ENCODE peak calls at places on chromosome 18, in five cellular contexts. A, J, X, D and U are unnamed samples.

GRCh38 chr18:79925656-79925979 is 25.8 kb downstream of the SLC66A2 start:
- DNase-seq in A (no peak), J (no peak), X (no peak), D (no peak), U (no peak)

GRCh38 chr18:63961430-63961980 is 8.4 kb upstream of the SERPINB8 start:
- DNase-seq in A (no peak), J (no peak), X (no peak), D (no peak), U (no peak)

GRCh38 chr18:57772387-57772799 is 30.7 kb downstream of the ATP8B1 start:
- DNase-seq in A (no peak), J (no peak), X (no peak), D (no peak), U (no peak)

GRCh38 chr18:27057459-27058302 is 127.4 kb downstream of the CHST9 start:
- DNase-seq in A (no peak), J (no peak), X (no peak), D (no peak), U (no peak)

GRCh38 chr18:13183790-13184189 is 34.8 kb upstream of the LDLRAD4 start:
- DNase-seq in A (no peak), J (no peak), X (peak; percentile 15), D (no peak), U (no peak)

GRCh38 chr18:3213231-3214059 is 6.3 kb downstream of the MYOM1 start:
- DNase-seq in A (peak; percentile 12), J (no peak), X (peak; percentile 38), D (no peak), U (no peak)

GRCh38 chr18:79944126-79944731 is 7.2 kb downstream of the SLC66A2 start:
- DNase-seq in A (peak; percentile 69), J (no peak), X (peak; percentile 56), D (no peak), U (no peak)

GRCh38 chr18:76364282-76365259 is 130.5 kb downstream of the ZNF516 start:
- DNase-seq in A (no peak), J (no peak), X (no peak), D (no peak), U (no peak)

GRCh38 chr18:23291456-23292205 is 156.3 kb downstream of the CABLES1 start:
- DNase-seq in A (peak; percentile 63), J (no peak), X (peak; percentile 74), D (no peak), U (no peak)

GRCh38 chr18:64699116-64699515 is 550.2 kb upstream of the LINC00305 start:
- DNase-seq in A (no peak), J (no peak), X (no peak), D (no peak), U (no peak)

GRCh38 chr18:21452808-21453511 is 147.5 kb downstream of the ESCO1 start:
- DNase-seq in A (no peak), J (no peak), X (no peak), D (peak; percentile 34), U (no peak)

GRCh38 chr18:75241705-75242104 is 31.1 kb downstream of the TSHZ1 start:
- DNase-seq in A (no peak), J (no peak), X (no peak), D (no peak), U (no peak)

GRCh38 chr18:30915336-30915988 is 127.1 kb downstream of the DSC3 start:
- DNase-seq in A (no peak), J (no peak), X (no peak), D (no peak), U (no peak)

GRCh38 chr18:51397347-51397962 is 200.0 kb upstream of the MEX3C start:
- DNase-seq in A (no peak), J (no peak), X (no peak), D (no peak), U (no peak)

GRCh38 chr18:58669731-58670379 is 1.4 kb upstream of the MALT1 start:
- DNase-seq in A (peak; percentile 82), J (no peak), X (no peak), D (no peak), U (no peak)

GRCh38 chr18:21146016-21146415 is 34.4 kb upstream of the ROCK1 start:
- DNase-seq in A (no peak), J (no peak), X (peak; percentile 10), D (no peak), U (no peak)

GRCh38 chr18:62073882-62074281 is 113.0 kb downstream of the PIGN start:
- DNase-seq in A (no peak), J (no peak), X (no peak), D (no peak), U (no peak)

GRCh38 chr18:59874166-59874565 is 25.6 kb upstream of the PMAIP1 start:
- DNase-seq in A (peak; percentile 91), J (no peak), X (peak; percentile 55), D (peak; percentile 70), U (no peak)

GRCh38 chr18:57029761-57030160 is 117.1 kb upstream of the BOD1L2 start:
- DNase-seq in A (no peak), J (peak; percentile 42), X (no peak), D (no peak), U (no peak)

GRCh38 chr18:75473316-75473715 is 45.8 kb upstream of the SMIM21 start:
- DNase-seq in A (peak; percentile 50), J (no peak), X (no peak), D (no peak), U (no peak)

GRCh38 chr18:65257157-65257556 is 493.7 kb upstream of the CDH7 start:
- DNase-seq in A (no peak), J (peak; percentile 19), X (no peak), D (no peak), U (no peak)

GRCh38 chr18:54277899-54278298 is 8.6 kb downstream of the POLI start:
- DNase-seq in A (no peak), J (no peak), X (no peak), D (no peak), U (no peak)

GRCh38 chr18:63292844-63293683 is 26.5 kb downstream of the BCL2 start:
- DNase-seq in A (no peak), J (no peak), X (no peak), D (no peak), U (no peak)

GRCh38 chr18:58451972-58452334 is 176.9 kb downstream of the ALPK2 start:
- DNase-seq in A (no peak), J (no peak), X (no peak), D (no peak), U (no peak)

GRCh38 chr18:73153271-73153670 is 285.5 kb upstream of the NETO1 start:
- DNase-seq in A (peak; percentile 19), J (no peak), X (no peak), D (no peak), U (no peak)

GRCh38 chr18:74709451-74709850 is 111.8 kb downstream of the ZNF407 start:
- DNase-seq in A (no peak), J (no peak), X (no peak), D (no peak), U (no peak)

GRCh38 chr18:1062592-1062991 is 157.9 kb downstream of the ADCYAP1 start:
- DNase-seq in A (no peak), J (peak; percentile 36), X (peak; percentile 34), D (no peak), U (no peak)
- TF ChIP-seq CTCF in A (no peak), J (peak; percentile 45), X (peak; percentile 45), D (no peak), U (peak; percentile 26)

GRCh38 chr18:8706545-8706980 is 1.2 kb downstream of the MTCL1 start:
- DNase-seq in A (peak; percentile 17), J (peak; percentile 39), X (no peak), D (no peak), U (no peak)
- H3K4me3 ChIP-seq in A (peak overlapping the region; percentile 63), J (peak overlapping the region; percentile 87), X (peak overlapping the region; percentile 72), D (peak overlapping the region; percentile 86), U (peak overlapping the region; percentile 79)

DNA sequence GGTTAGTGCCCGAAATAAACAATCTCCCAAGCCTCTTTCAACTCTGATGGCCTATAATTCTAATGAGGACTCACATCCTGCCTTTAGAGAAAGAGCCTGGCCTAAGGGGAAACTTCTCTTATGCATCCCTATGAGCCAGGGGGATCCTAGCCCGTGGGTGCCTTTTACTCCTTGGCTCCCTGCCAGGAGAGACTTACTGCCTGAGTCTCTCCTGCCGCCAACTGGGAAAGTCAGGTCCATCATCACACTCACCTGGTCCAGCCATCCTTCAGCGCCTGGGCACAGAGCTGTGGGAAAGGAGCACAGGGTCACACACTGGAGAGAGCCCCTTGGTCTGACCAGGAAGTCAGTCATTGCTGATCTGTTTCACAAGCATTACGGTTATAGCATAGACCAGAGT is 24.1 kb downstream of the ENOSF1 start:
- DNase-seq in A (no peak), J (no peak), X (no peak), D (no peak), U (no peak)
- TF ChIP-seq CTCF in A (no peak), J (no peak), X (no peak), D (no peak), U (no peak)

GRCh38 chr18:47163241-47163640 is 12.9 kb downstream of the IER3IP1 start:
- DNase-seq in A (peak; percentile 38), J (no peak), X (peak; percentile 64), D (peak; percentile 24), U (no peak)
- H3K4me3 ChIP-seq in A (no peak overlapping the region), J (no peak overlapping the region), X (no peak overlapping the region), D (no peak overlapping the region), U (peak overlapping the region; percentile 14)

GRCh38 chr18:8424917-8425725 is 184.1 kb upstream of the RAB12 start:
- DNase-seq in A (peak; percentile 69), J (no peak), X (peak; percentile 53), D (peak; percentile 42), U (peak; percentile 50)

GRCh38 chr18:8428951-8429350 is 180.3 kb upstream of the RAB12 start:
- DNase-seq in A (no peak), J (no peak), X (no peak), D (no peak), U (no peak)

GRCh38 chr18:8424481-8424880 is 184.8 kb upstream of the RAB12 start:
- DNase-seq in A (peak; percentile 29), J (no peak), X (no peak), D (no peak), U (no peak)

GRCh38 chr18:8427339-8427738 is 181.9 kb upstream of the RAB12 start:
- DNase-seq in A (no peak), J (no peak), X (no peak), D (no peak), U (no peak)

DNA sequence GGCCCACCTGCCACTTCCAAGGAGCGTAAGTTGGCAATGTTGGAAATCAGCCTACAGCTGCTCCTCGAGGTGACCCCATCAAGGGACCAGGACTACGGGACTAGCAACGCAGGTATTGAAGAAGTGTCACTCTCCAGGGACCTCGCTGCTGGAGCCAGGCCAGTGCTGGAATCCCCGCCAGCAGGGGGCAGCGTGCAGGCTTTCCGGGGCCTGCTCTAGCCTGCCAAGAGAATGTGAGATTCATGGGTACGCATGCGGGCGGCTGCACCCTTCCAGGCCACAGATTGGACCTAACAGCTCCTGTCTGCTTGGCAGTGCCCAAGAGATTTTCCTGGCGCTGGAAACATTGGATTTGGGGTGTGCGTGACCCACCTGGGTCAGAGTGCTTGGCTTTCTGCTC is 182.8 kb upstream of the RAB12 start:
- DNase-seq in A (no peak), J (peak; percentile 44), X (no peak), D (no peak), U (no peak)
- TF ChIP-seq CTCF in A (peak; percentile 37), J (peak; percentile 63), X (peak; percentile 32), D (peak; percentile 16), U (peak; percentile 56)